ENCODE peak calls at places on chromosomes 16 and 17, in nine cellular contexts. One of them, this sample, is unnamed.

GRCh38 chr17:17792551-17793377 is 44.0 kb downstream of the SREBF1 start:
- DNase-seq in T1000: no peak
- DNase-seq in stimulated activated CD4-positive, alpha-beta T cell treated with anti-CD3 and anti-CD28 coated beads, Interleukin-1b, Interleukin-23, amount 100 ng/mL, for 1 hour: no peak
- DNase-seq in NCI-H524: peak
- DNase-seq in activated gamma-delta T cell: peak
- DNase-seq in substantia nigra: no peak
- DNase-seq in BE2C: no peak
- DNase-seq in CD8-positive, alpha-beta memory T cell: peak
- DNase-seq in NCI-H146: no peak
- DNase-seq in this sample: no peak

GRCh38 chr17:5031365-5032082 is 3.7 kb downstream of the SLC52A1 start:
- DNase-seq in T1000: peak
- DNase-seq in stimulated activated CD4-positive, alpha-beta T cell treated with anti-CD3 and anti-CD28 coated beads, Interleukin-1b, Interleukin-23, amount 100 ng/mL, for 1 hour: peak
- DNase-seq in NCI-H524: peak
- DNase-seq in activated gamma-delta T cell: peak
- DNase-seq in substantia nigra: no peak
- DNase-seq in BE2C: peak
- DNase-seq in CD8-positive, alpha-beta memory T cell: peak
- DNase-seq in NCI-H146: peak
- DNase-seq in this sample: peak

GRCh38 chr16:59192551-59193199 is 458.6 kb upstream of the GOT2 start:
- DNase-seq in T1000: no peak
- DNase-seq in stimulated activated CD4-positive, alpha-beta T cell treated with anti-CD3 and anti-CD28 coated beads, Interleukin-1b, Interleukin-23, amount 100 ng/mL, for 1 hour: no peak
- DNase-seq in NCI-H524: peak
- DNase-seq in activated gamma-delta T cell: no peak
- DNase-seq in substantia nigra: no peak
- DNase-seq in BE2C: peak
- DNase-seq in CD8-positive, alpha-beta memory T cell: no peak
- DNase-seq in NCI-H146: peak
- DNase-seq in this sample: peak

GRCh38 chr16:82096641-82097040 is 61.6 kb downstream of the HSD17B2 start:
- DNase-seq in T1000: no peak
- DNase-seq in stimulated activated CD4-positive, alpha-beta T cell treated with anti-CD3 and anti-CD28 coated beads, Interleukin-1b, Interleukin-23, amount 100 ng/mL, for 1 hour: no peak
- DNase-seq in NCI-H524: no peak
- DNase-seq in activated gamma-delta T cell: no peak
- DNase-seq in substantia nigra: no peak
- DNase-seq in BE2C: no peak
- DNase-seq in CD8-positive, alpha-beta memory T cell: no peak
- DNase-seq in NCI-H146: no peak
- DNase-seq in this sample: no peak

GRCh38 chr17:32159586-32160438 is 17.5 kb downstream of the RHOT1 start:
- DNase-seq in T1000: no peak
- DNase-seq in stimulated activated CD4-positive, alpha-beta T cell treated with anti-CD3 and anti-CD28 coated beads, Interleukin-1b, Interleukin-23, amount 100 ng/mL, for 1 hour: no peak
- DNase-seq in NCI-H524: no peak
- DNase-seq in activated gamma-delta T cell: no peak
- DNase-seq in substantia nigra: no peak
- DNase-seq in BE2C: no peak
- DNase-seq in CD8-positive, alpha-beta memory T cell: no peak
- DNase-seq in NCI-H146: no peak
- DNase-seq in this sample: no peak

GRCh38 chr17:75720656-75721462 is at the start of gene ITGB4:
- DNase-seq in T1000: no peak
- DNase-seq in stimulated activated CD4-positive, alpha-beta T cell treated with anti-CD3 and anti-CD28 coated beads, Interleukin-1b, Interleukin-23, amount 100 ng/mL, for 1 hour: peak
- DNase-seq in NCI-H524: no peak
- DNase-seq in activated gamma-delta T cell: peak
- DNase-seq in substantia nigra: no peak
- DNase-seq in BE2C: no peak
- DNase-seq in CD8-positive, alpha-beta memory T cell: peak
- DNase-seq in NCI-H146: peak
- DNase-seq in this sample: peak

GRCh38 chr16:52546291-52546941 is 527 bp downstream of the TOX3 start:
- DNase-seq in T1000: no peak
- DNase-seq in stimulated activated CD4-positive, alpha-beta T cell treated with anti-CD3 and anti-CD28 coated beads, Interleukin-1b, Interleukin-23, amount 100 ng/mL, for 1 hour: no peak
- DNase-seq in NCI-H524: no peak
- DNase-seq in activated gamma-delta T cell: no peak
- DNase-seq in substantia nigra: no peak
- DNase-seq in BE2C: peak
- DNase-seq in CD8-positive, alpha-beta memory T cell: no peak
- DNase-seq in NCI-H146: peak
- DNase-seq in this sample: no peak

GRCh38 chr16:52613508-52613907 is 66.6 kb upstream of the TOX3 start:
- DNase-seq in T1000: no peak
- DNase-seq in stimulated activated CD4-positive, alpha-beta T cell treated with anti-CD3 and anti-CD28 coated beads, Interleukin-1b, Interleukin-23, amount 100 ng/mL, for 1 hour: no peak
- DNase-seq in NCI-H524: no peak
- DNase-seq in activated gamma-delta T cell: no peak
- DNase-seq in substantia nigra: no peak
- DNase-seq in BE2C: no peak
- DNase-seq in CD8-positive, alpha-beta memory T cell: no peak
- DNase-seq in NCI-H146: no peak
- DNase-seq in this sample: no peak

GRCh38 chr16:22397459-22397858 is 23.0 kb upstream of the CDR2 start:
- DNase-seq in T1000: peak
- DNase-seq in stimulated activated CD4-positive, alpha-beta T cell treated with anti-CD3 and anti-CD28 coated beads, Interleukin-1b, Interleukin-23, amount 100 ng/mL, for 1 hour: no peak
- DNase-seq in NCI-H524: no peak
- DNase-seq in activated gamma-delta T cell: no peak
- DNase-seq in substantia nigra: no peak
- DNase-seq in BE2C: no peak
- DNase-seq in CD8-positive, alpha-beta memory T cell: no peak
- DNase-seq in NCI-H146: no peak
- DNase-seq in this sample: peak

GRCh38 chr17:50830994-50831393 is 4.4 kb upstream of the WFIKKN2 start:
- DNase-seq in T1000: no peak
- DNase-seq in stimulated activated CD4-positive, alpha-beta T cell treated with anti-CD3 and anti-CD28 coated beads, Interleukin-1b, Interleukin-23, amount 100 ng/mL, for 1 hour: no peak
- DNase-seq in NCI-H524: peak
- DNase-seq in activated gamma-delta T cell: no peak
- DNase-seq in substantia nigra: no peak
- DNase-seq in BE2C: no peak
- DNase-seq in CD8-positive, alpha-beta memory T cell: no peak
- DNase-seq in NCI-H146: peak
- DNase-seq in this sample: no peak

GRCh38 chr17:80294210-80294609 is 33.6 kb downstream of the RNF213 start:
- DNase-seq in T1000: no peak
- DNase-seq in stimulated activated CD4-positive, alpha-beta T cell treated with anti-CD3 and anti-CD28 coated beads, Interleukin-1b, Interleukin-23, amount 100 ng/mL, for 1 hour: no peak
- DNase-seq in NCI-H524: no peak
- DNase-seq in activated gamma-delta T cell: no peak
- DNase-seq in substantia nigra: no peak
- DNase-seq in BE2C: no peak
- DNase-seq in CD8-positive, alpha-beta memory T cell: no peak
- DNase-seq in NCI-H146: no peak
- DNase-seq in this sample: no peak

GRCh38 chr16:17116595-17117322 is 354.0 kb downstream of the XYLT1 start:
- DNase-seq in T1000: no peak
- DNase-seq in stimulated activated CD4-positive, alpha-beta T cell treated with anti-CD3 and anti-CD28 coated beads, Interleukin-1b, Interleukin-23, amount 100 ng/mL, for 1 hour: no peak
- DNase-seq in NCI-H524: no peak
- DNase-seq in activated gamma-delta T cell: no peak
- DNase-seq in substantia nigra: no peak
- DNase-seq in BE2C: no peak
- DNase-seq in CD8-positive, alpha-beta memory T cell: no peak
- DNase-seq in NCI-H146: no peak
- DNase-seq in this sample: no peak

GRCh38 chr16:77288222-77288621 is 89.0 kb downstream of the SYCE1L start:
- DNase-seq in T1000: no peak
- DNase-seq in stimulated activated CD4-positive, alpha-beta T cell treated with anti-CD3 and anti-CD28 coated beads, Interleukin-1b, Interleukin-23, amount 100 ng/mL, for 1 hour: no peak
- DNase-seq in NCI-H524: no peak
- DNase-seq in activated gamma-delta T cell: no peak
- DNase-seq in substantia nigra: no peak
- DNase-seq in BE2C: no peak
- DNase-seq in CD8-positive, alpha-beta memory T cell: no peak
- DNase-seq in NCI-H146: no peak
- DNase-seq in this sample: peak

GRCh38 chr17:68449021-68449739 is 8.1 kb downstream of the WIPI1 start:
- DNase-seq in T1000: no peak
- DNase-seq in stimulated activated CD4-positive, alpha-beta T cell treated with anti-CD3 and anti-CD28 coated beads, Interleukin-1b, Interleukin-23, amount 100 ng/mL, for 1 hour: no peak
- DNase-seq in NCI-H524: no peak
- DNase-seq in activated gamma-delta T cell: no peak
- DNase-seq in substantia nigra: no peak
- DNase-seq in BE2C: no peak
- DNase-seq in CD8-positive, alpha-beta memory T cell: no peak
- DNase-seq in NCI-H146: no peak
- DNase-seq in this sample: no peak

GRCh38 chr17:76529224-76529642 is 8.3 kb downstream of the CYGB start:
- DNase-seq in T1000: peak
- DNase-seq in stimulated activated CD4-positive, alpha-beta T cell treated with anti-CD3 and anti-CD28 coated beads, Interleukin-1b, Interleukin-23, amount 100 ng/mL, for 1 hour: no peak
- DNase-seq in NCI-H524: no peak
- DNase-seq in activated gamma-delta T cell: no peak
- DNase-seq in substantia nigra: no peak
- DNase-seq in BE2C: peak
- DNase-seq in CD8-positive, alpha-beta memory T cell: no peak
- DNase-seq in NCI-H146: no peak
- DNase-seq in this sample: no peak

GRCh38 chr16:81531415-81531814 is 86.8 kb downstream of the CMIP start:
- DNase-seq in T1000: no peak
- DNase-seq in stimulated activated CD4-positive, alpha-beta T cell treated with anti-CD3 and anti-CD28 coated beads, Interleukin-1b, Interleukin-23, amount 100 ng/mL, for 1 hour: no peak
- DNase-seq in NCI-H524: no peak
- DNase-seq in activated gamma-delta T cell: no peak
- DNase-seq in substantia nigra: no peak
- DNase-seq in BE2C: no peak
- DNase-seq in CD8-positive, alpha-beta memory T cell: no peak
- DNase-seq in NCI-H146: no peak
- DNase-seq in this sample: no peak

GRCh38 chr17:32551186-32551955 is 64.6 kb downstream of the CDK5R1 start:
- DNase-seq in T1000: no peak
- DNase-seq in stimulated activated CD4-positive, alpha-beta T cell treated with anti-CD3 and anti-CD28 coated beads, Interleukin-1b, Interleukin-23, amount 100 ng/mL, for 1 hour: no peak
- DNase-seq in NCI-H524: no peak
- DNase-seq in activated gamma-delta T cell: no peak
- DNase-seq in substantia nigra: no peak
- DNase-seq in BE2C: no peak
- DNase-seq in CD8-positive, alpha-beta memory T cell: no peak
- DNase-seq in NCI-H146: peak
- DNase-seq in this sample: peak

GRCh38 chr17:61285483-61286320 is 113.9 kb upstream of the TBX2 start:
- DNase-seq in T1000: peak
- DNase-seq in stimulated activated CD4-positive, alpha-beta T cell treated with anti-CD3 and anti-CD28 coated beads, Interleukin-1b, Interleukin-23, amount 100 ng/mL, for 1 hour: no peak
- DNase-seq in NCI-H524: no peak
- DNase-seq in activated gamma-delta T cell: no peak
- DNase-seq in substantia nigra: no peak
- DNase-seq in BE2C: no peak
- DNase-seq in CD8-positive, alpha-beta memory T cell: no peak
- DNase-seq in NCI-H146: no peak
- DNase-seq in this sample: no peak

GRCh38 chr16:72111653-72112451 is 18.2 kb downstream of the DHX38 start:
- DNase-seq in T1000: no peak
- DNase-seq in stimulated activated CD4-positive, alpha-beta T cell treated with anti-CD3 and anti-CD28 coated beads, Interleukin-1b, Interleukin-23, amount 100 ng/mL, for 1 hour: no peak
- DNase-seq in NCI-H524: no peak
- DNase-seq in activated gamma-delta T cell: no peak
- DNase-seq in substantia nigra: no peak
- DNase-seq in BE2C: no peak
- DNase-seq in CD8-positive, alpha-beta memory T cell: no peak
- DNase-seq in NCI-H146: no peak
- DNase-seq in this sample: no peak

GRCh38 chr17:72719582-72720493 is 372.6 kb downstream of the SLC39A11 start:
- DNase-seq in T1000: no peak
- DNase-seq in stimulated activated CD4-positive, alpha-beta T cell treated with anti-CD3 and anti-CD28 coated beads, Interleukin-1b, Interleukin-23, amount 100 ng/mL, for 1 hour: no peak
- DNase-seq in NCI-H524: no peak
- DNase-seq in activated gamma-delta T cell: no peak
- DNase-seq in substantia nigra: no peak
- DNase-seq in BE2C: no peak
- DNase-seq in CD8-positive, alpha-beta memory T cell: peak
- DNase-seq in NCI-H146: no peak
- DNase-seq in this sample: no peak

GRCh38 chr16:87705780-87706277 is 60.0 kb downstream of the KLHDC4 start:
- DNase-seq in T1000: no peak
- DNase-seq in stimulated activated CD4-positive, alpha-beta T cell treated with anti-CD3 and anti-CD28 coated beads, Interleukin-1b, Interleukin-23, amount 100 ng/mL, for 1 hour: no peak
- DNase-seq in NCI-H524: no peak
- DNase-seq in activated gamma-delta T cell: no peak
- DNase-seq in substantia nigra: no peak
- DNase-seq in BE2C: no peak
- DNase-seq in CD8-positive, alpha-beta memory T cell: no peak
- DNase-seq in NCI-H146: peak
- DNase-seq in this sample: no peak

GRCh38 chr16:3681206-3681605 is 26.7 kb downstream of the DNASE1 start:
- DNase-seq in T1000: no peak
- DNase-seq in stimulated activated CD4-positive, alpha-beta T cell treated with anti-CD3 and anti-CD28 coated beads, Interleukin-1b, Interleukin-23, amount 100 ng/mL, for 1 hour: no peak
- DNase-seq in NCI-H524: no peak
- DNase-seq in activated gamma-delta T cell: no peak
- DNase-seq in substantia nigra: no peak
- DNase-seq in BE2C: no peak
- DNase-seq in CD8-positive, alpha-beta memory T cell: no peak
- DNase-seq in NCI-H146: no peak
- DNase-seq in this sample: no peak

GRCh38 chr17:66915204-66915611 is 49.3 kb upstream of the CACNG4 start:
- DNase-seq in T1000: no peak
- DNase-seq in stimulated activated CD4-positive, alpha-beta T cell treated with anti-CD3 and anti-CD28 coated beads, Interleukin-1b, Interleukin-23, amount 100 ng/mL, for 1 hour: no peak
- DNase-seq in NCI-H524: no peak
- DNase-seq in activated gamma-delta T cell: no peak
- DNase-seq in substantia nigra: no peak
- DNase-seq in BE2C: peak
- DNase-seq in CD8-positive, alpha-beta memory T cell: no peak
- DNase-seq in NCI-H146: peak
- DNase-seq in this sample: peak

GRCh38 chr17:33982872-33983271 is 272.2 kb upstream of the CCL2 start:
- DNase-seq in T1000: no peak
- DNase-seq in stimulated activated CD4-positive, alpha-beta T cell treated with anti-CD3 and anti-CD28 coated beads, Interleukin-1b, Interleukin-23, amount 100 ng/mL, for 1 hour: no peak
- DNase-seq in NCI-H524: no peak
- DNase-seq in activated gamma-delta T cell: no peak
- DNase-seq in substantia nigra: no peak
- DNase-seq in BE2C: no peak
- DNase-seq in CD8-positive, alpha-beta memory T cell: no peak
- DNase-seq in NCI-H146: no peak
- DNase-seq in this sample: no peak

GRCh38 chr17:48981927-48982539 is 13.6 kb upstream of the GIP start:
- DNase-seq in T1000: no peak
- DNase-seq in stimulated activated CD4-positive, alpha-beta T cell treated with anti-CD3 and anti-CD28 coated beads, Interleukin-1b, Interleukin-23, amount 100 ng/mL, for 1 hour: no peak
- DNase-seq in NCI-H524: no peak
- DNase-seq in activated gamma-delta T cell: no peak
- DNase-seq in substantia nigra: no peak
- DNase-seq in BE2C: no peak
- DNase-seq in CD8-positive, alpha-beta memory T cell: no peak
- DNase-seq in NCI-H146: no peak
- DNase-seq in this sample: no peak

GRCh38 chr17:2885751-2886150 is 89.5 kb downstream of the RAP1GAP2 start:
- DNase-seq in T1000: no peak
- DNase-seq in stimulated activated CD4-positive, alpha-beta T cell treated with anti-CD3 and anti-CD28 coated beads, Interleukin-1b, Interleukin-23, amount 100 ng/mL, for 1 hour: no peak
- DNase-seq in NCI-H524: peak
- DNase-seq in activated gamma-delta T cell: no peak
- DNase-seq in substantia nigra: no peak
- DNase-seq in BE2C: peak
- DNase-seq in CD8-positive, alpha-beta memory T cell: no peak
- DNase-seq in NCI-H146: peak
- DNase-seq in this sample: no peak

GRCh38 chr17:6468051-6468790 is 24.0 kb downstream of the PIMREG start:
- DNase-seq in T1000: no peak
- DNase-seq in stimulated activated CD4-positive, alpha-beta T cell treated with anti-CD3 and anti-CD28 coated beads, Interleukin-1b, Interleukin-23, amount 100 ng/mL, for 1 hour: no peak
- DNase-seq in NCI-H524: no peak
- DNase-seq in activated gamma-delta T cell: no peak
- DNase-seq in substantia nigra: no peak
- DNase-seq in BE2C: no peak
- DNase-seq in CD8-positive, alpha-beta memory T cell: no peak
- DNase-seq in NCI-H146: no peak
- DNase-seq in this sample: no peak

GRCh38 chr16:84581161-84581560 is 36.7 kb downstream of the COTL1 start:
- DNase-seq in T1000: no peak
- DNase-seq in stimulated activated CD4-positive, alpha-beta T cell treated with anti-CD3 and anti-CD28 coated beads, Interleukin-1b, Interleukin-23, amount 100 ng/mL, for 1 hour: no peak
- DNase-seq in NCI-H524: no peak
- DNase-seq in activated gamma-delta T cell: no peak
- DNase-seq in substantia nigra: no peak
- DNase-seq in BE2C: no peak
- DNase-seq in CD8-positive, alpha-beta memory T cell: no peak
- DNase-seq in NCI-H146: no peak
- DNase-seq in this sample: no peak

GRCh38 chr16:3938843-3939624 is 58.5 kb upstream of the CREBBP start:
- DNase-seq in T1000: peak
- DNase-seq in stimulated activated CD4-positive, alpha-beta T cell treated with anti-CD3 and anti-CD28 coated beads, Interleukin-1b, Interleukin-23, amount 100 ng/mL, for 1 hour: peak
- DNase-seq in NCI-H524: peak
- DNase-seq in activated gamma-delta T cell: peak
- DNase-seq in substantia nigra: no peak
- DNase-seq in BE2C: peak
- DNase-seq in CD8-positive, alpha-beta memory T cell: peak
- DNase-seq in NCI-H146: peak
- DNase-seq in this sample: peak

GRCh38 chr16:86095131-86095752 is 196.3 kb downstream of the IRF8 start:
- DNase-seq in T1000: no peak
- DNase-seq in stimulated activated CD4-positive, alpha-beta T cell treated with anti-CD3 and anti-CD28 coated beads, Interleukin-1b, Interleukin-23, amount 100 ng/mL, for 1 hour: no peak
- DNase-seq in NCI-H524: no peak
- DNase-seq in activated gamma-delta T cell: no peak
- DNase-seq in substantia nigra: no peak
- DNase-seq in BE2C: no peak
- DNase-seq in CD8-positive, alpha-beta memory T cell: no peak
- DNase-seq in NCI-H146: no peak
- DNase-seq in this sample: no peak

GRCh38 chr17:56718515-56718914 is 115.2 kb downstream of the C17orf67 start:
- DNase-seq in T1000: no peak
- DNase-seq in stimulated activated CD4-positive, alpha-beta T cell treated with anti-CD3 and anti-CD28 coated beads, Interleukin-1b, Interleukin-23, amount 100 ng/mL, for 1 hour: no peak
- DNase-seq in NCI-H524: no peak
- DNase-seq in activated gamma-delta T cell: no peak
- DNase-seq in substantia nigra: no peak
- DNase-seq in BE2C: no peak
- DNase-seq in CD8-positive, alpha-beta memory T cell: no peak
- DNase-seq in NCI-H146: no peak
- DNase-seq in this sample: no peak

This sample was measured in PC-9.